ENCODE peak calls at places on chromosomes 4 and X, in nine cellular contexts. T is psoas muscle, K is mammary epithelial cell, E is body of pancreas, X is ovary, Y is endodermal cell, F is H1, B is heart left ventricle, P is gastrocnemius medialis. R is an unnamed sample.

GRCh38 chr4:10346023-10346422 is 111.2 kb downstream of the ZNF518B start:
- DNase-seq in B (no peak), K (peak; percentile 86), F (no peak), T (no peak), P (no peak), E (no peak), X (no peak), Y (no peak), R (no peak)

GRCh38 chr4:106494066-106494465 is 125.5 kb upstream of the GIMD1 start:
- DNase-seq in T (no peak), X (no peak), K (peak; percentile 54), B (no peak), F (no peak), P (no peak), Y (no peak), E (no peak), R (no peak)

GRCh38 chr4:87118826-87119225 is 101.6 kb downstream of the KLHL8 start:
- DNase-seq in F (no peak), E (no peak), K (peak; percentile 27), B (no peak), X (no peak), P (no peak), Y (peak; percentile 63), T (no peak), R (no peak)

GRCh38 chr4:42487230-42487629 is 89.9 kb downstream of the SHISA3 start:
- DNase-seq in K (no peak), Y (no peak), T (no peak), B (no peak), X (no peak), E (no peak), F (no peak), P (no peak), R (no peak)

GRCh38 chr4:69828828-69829227 is 31.1 kb downstream of the SULT1E1 start:
- DNase-seq in K (no peak), T (no peak), X (no peak), Y (no peak), P (no peak), F (no peak), B (no peak), E (no peak), R (no peak)

GRCh38 chr4:156169861-156170260 is 216.2 kb upstream of the CTSO start:
- DNase-seq in P (no peak), Y (peak; percentile 62), K (no peak), X (no peak), B (no peak), F (no peak), E (no peak), T (no peak), R (no peak)

GRCh38 chr4:39337841-39338240 is 28.3 kb downstream of the RFC1 start:
- DNase-seq in T (no peak), E (no peak), Y (no peak), P (no peak), F (no peak), K (no peak), B (no peak), X (no peak), R (no peak)

GRCh38 chrX:131728295-131729145 is 184.6 kb downstream of the OR13H1 start:
- DNase-seq in B (peak; percentile 73), F (no peak), K (peak; percentile 78), E (no peak), T (peak; percentile 55), X (peak; percentile 69), P (no peak), Y (no peak), R (peak; percentile 91)

DNA sequence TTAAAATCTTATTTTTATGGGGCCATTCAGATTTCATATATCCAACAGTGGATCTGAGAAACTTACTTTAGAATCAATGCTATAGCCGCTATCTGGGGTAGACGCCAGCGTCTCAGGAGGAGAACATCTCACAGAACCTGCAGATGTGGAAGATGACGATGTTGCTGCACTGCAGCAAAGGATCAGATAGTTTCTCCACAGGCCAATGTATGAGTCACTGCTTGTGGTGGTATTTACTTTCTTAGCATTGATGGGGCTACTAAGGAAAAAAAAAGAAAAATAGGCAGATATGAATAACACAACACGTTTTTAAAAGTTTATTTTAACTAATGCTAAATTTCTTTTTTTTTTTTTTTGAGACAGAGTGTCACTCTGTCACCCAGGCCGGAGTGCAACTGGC is 85.9 kb downstream of the ZAR1 start:
- DNase-seq in T (no peak), E (no peak), F (no peak), B (no peak), X (no peak), P (no peak), Y (no peak), K (no peak), R (no peak)
- H3K36me3 ChIP-seq in T (peaks cover 4% of the 10 kb centered on the region), E (no peaks in the 10 kb centered on the region), F (no peaks in the 10 kb centered on the region), B (peaks cover 82% of the 10 kb centered on the region), X (no peaks in the 10 kb centered on the region), P (peaks cover 45% of the 10 kb centered on the region), Y (peaks cover 56% of the 10 kb centered on the region), K (peaks cover 41% of the 10 kb centered on the region), R (peaks cover 12% of the 10 kb centered on the region)

GRCh38 chrX:45774961-45775360 is 574.3 kb upstream of the DIPK2B start:
- DNase-seq in X (no peak), Y (no peak), T (peak; percentile 26), P (peak; percentile 21), F (no peak), B (peak; percentile 41), E (no peak), K (peak; percentile 93), R (no peak)

GRCh38 chrX:45771114-45771513 is 570.4 kb upstream of the DIPK2B start:
- DNase-seq in Y (no peak), F (no peak), B (no peak), X (no peak), T (no peak), P (no peak), K (peak; percentile 93), E (no peak), R (no peak)

GRCh38 chrX:45768666-45769065 is 568.0 kb upstream of the DIPK2B start:
- DNase-seq in Y (no peak), E (no peak), F (no peak), P (no peak), B (no peak), T (no peak), X (no peak), K (no peak), R (no peak)

GRCh38 chrX:45769919-45770582 is 569.4 kb upstream of the DIPK2B start:
- DNase-seq in K (peak; percentile 86), Y (no peak), B (peak; percentile 67), E (peak; percentile 46), P (peak; percentile 54), T (peak; percentile 59), X (peak; percentile 77), F (no peak), R (peak; percentile 13)

DNA sequence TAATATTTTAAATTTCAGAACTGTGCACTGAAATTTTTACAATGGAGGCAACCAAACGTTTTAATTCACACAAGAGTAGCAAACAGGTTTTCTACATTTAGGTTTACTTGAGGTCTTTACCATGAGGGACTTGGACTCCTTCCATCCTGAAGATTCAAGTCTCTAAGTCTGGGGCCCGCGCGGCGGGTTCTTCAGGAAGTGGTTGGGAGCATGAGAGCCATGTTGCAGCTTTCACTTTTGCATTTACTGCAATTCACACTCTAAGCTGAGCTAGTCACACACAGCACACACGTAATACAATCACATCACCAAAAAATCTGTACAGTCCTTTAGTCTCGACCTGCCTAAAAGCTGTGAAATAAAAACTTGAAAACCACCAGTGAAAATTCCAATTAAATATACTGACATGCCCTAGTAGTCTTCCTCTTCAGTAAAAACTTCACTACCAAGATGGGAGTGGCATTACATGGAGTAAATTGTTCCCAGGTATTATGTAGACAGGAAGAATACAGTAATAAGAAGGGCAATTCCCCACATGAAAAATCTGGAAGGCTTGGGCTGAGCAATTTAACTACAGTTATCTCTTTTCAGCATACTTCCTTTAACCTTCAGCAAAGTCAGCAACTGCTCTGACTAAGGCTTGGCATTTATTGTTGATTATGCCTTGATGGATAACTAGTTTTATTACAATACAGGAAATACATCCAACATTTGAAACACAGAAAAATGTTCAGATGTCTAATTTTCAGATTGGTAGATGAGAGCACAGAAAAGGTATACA is 571.1 kb upstream of the DIPK2B start:
- DNase-seq in T (no peak), E (no peak), X (no peak), Y (no peak), B (no peak), P (no peak), K (peak; percentile 59), F (no peak), R (peak; percentile 62)
- H3K27ac ChIP-seq in T (peak overlapping the region; percentile 55), E (peak overlapping the region; percentile 78), X (no peak overlapping the region), Y (no peak overlapping the region), B (peak overlapping the region; percentile 51), P (no peak overlapping the region), K (peak overlapping the region; percentile 98), F (no peak overlapping the region), R (peak overlapping the region; percentile 76)

GRCh38 chrX:148070504-148070877 is 89.4 kb downstream of the FMR1NB start:
- DNase-seq in F (no peak), E (no peak), B (no peak), T (no peak), X (no peak), K (no peak), P (no peak), Y (no peak), R (no peak)

GRCh38 chrX:148067285-148067684 is 86.1 kb downstream of the FMR1NB start:
- DNase-seq in E (no peak), X (no peak), P (no peak), T (no peak), Y (no peak), K (no peak), B (no peak), F (no peak), R (no peak)

GRCh38 chrX:148069759-148070503 is 88.8 kb downstream of the FMR1NB start:
- DNase-seq in P (no peak), Y (no peak), T (no peak), F (no peak), E (no peak), B (no peak), K (no peak), X (no peak), R (no peak)
- H3K36me3 ChIP-seq in P (no peaks in the 10 kb centered on the region), Y (no peaks in the 10 kb centered on the region), T (no peaks in the 10 kb centered on the region), F (no peaks in the 10 kb centered on the region), E (no peaks in the 10 kb centered on the region), B (no peaks in the 10 kb centered on the region), K (no peaks in the 10 kb centered on the region), X (no peaks in the 10 kb centered on the region), R (no peaks in the 10 kb centered on the region)

GRCh38 chr4:7600247-7600646 is 165.5 kb upstream of the PSAPL1 start:
- DNase-seq in E (no peak), X (no peak), F (no peak), B (no peak), Y (no peak), P (no peak), T (no peak), K (no peak), R (no peak)

GRCh38 chr4:7597281-7597680 is 162.6 kb upstream of the PSAPL1 start:
- DNase-seq in K (no peak), X (no peak), E (no peak), T (no peak), F (no peak), P (no peak), Y (no peak), B (no peak), R (no peak)

GRCh38 chr4:7594013-7594412 is 159.3 kb upstream of the PSAPL1 start:
- DNase-seq in E (no peak), K (no peak), B (no peak), T (no peak), Y (peak; percentile 64), X (no peak), F (peak; percentile 49), P (no peak), R (no peak)

GRCh38 chr4:7595883-7596535 is 161.3 kb upstream of the PSAPL1 start:
- DNase-seq in X (no peak), F (no peak), B (peak; percentile 51), T (no peak), K (no peak), E (no peak), Y (peak; percentile 60), P (no peak), R (no peak)

DNA sequence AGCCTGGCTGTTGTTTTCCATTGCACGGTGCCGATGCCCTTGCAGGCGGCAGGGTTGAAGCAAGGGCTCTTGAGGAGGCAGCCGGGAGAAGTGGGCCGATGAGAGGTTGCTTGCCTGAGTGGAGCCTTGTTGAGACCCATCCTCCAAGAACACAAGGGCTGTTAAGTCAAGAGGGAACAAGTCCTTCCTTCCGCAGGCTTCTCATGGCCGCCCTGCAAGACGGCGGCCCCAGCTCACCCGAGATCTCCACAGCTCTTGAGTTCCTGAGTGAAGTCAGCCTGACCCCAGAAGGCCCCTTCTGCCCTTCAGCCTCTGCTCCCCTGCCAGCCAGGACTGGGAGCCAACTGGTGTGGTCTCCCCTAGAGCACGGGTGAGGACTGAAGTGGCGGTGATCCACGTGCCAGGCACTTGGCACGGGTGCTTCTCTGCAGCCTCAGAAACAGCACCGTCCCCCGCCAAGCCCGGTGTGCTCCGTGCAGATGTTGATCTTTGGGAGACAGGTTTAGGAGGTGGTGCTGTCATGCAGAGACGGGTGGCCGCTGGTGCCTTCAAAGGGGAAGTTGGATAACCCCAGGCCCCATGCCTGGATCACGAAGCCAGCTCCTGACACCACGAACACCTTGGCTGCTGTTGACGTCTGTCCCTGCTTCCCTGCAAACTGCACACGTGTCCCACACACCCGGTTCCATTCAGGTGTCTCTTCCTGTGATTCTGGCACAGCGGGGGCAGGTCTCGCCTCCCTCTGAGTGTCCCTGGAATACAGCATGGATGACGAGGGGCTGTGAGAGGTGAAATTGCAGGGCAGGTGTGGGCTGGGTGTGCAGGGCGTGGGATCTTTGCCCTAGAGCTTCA is 164.4 kb upstream of the PSAPL1 start:
- DNase-seq in F (no peak), Y (no peak), T (no peak), X (no peak), E (no peak), B (no peak), K (no peak), P (no peak), R (no peak)
- H3K27ac ChIP-seq in F (no peak overlapping the region), Y (no peak overlapping the region), T (no peak overlapping the region), X (no peak overlapping the region), E (no peak overlapping the region), B (no peak overlapping the region), K (no peak overlapping the region), P (no peak overlapping the region), R (no peak overlapping the region)

R was measured in naive thymus-derived CD4-positive, alpha-beta T cell.